ENCODE peak calls at places on chromosomes 16 and 17, in four cellular contexts. U is stomach, C is BE2C, D is left ventricle myocardium inferior. V is an unnamed sample.

GRCh38 chr16:81567987-81568748 is 123.6 kb downstream of the CMIP start:
- DNase-seq in U (peak; percentile 58), C (no peak), D (no peak), V (peak; percentile 97)

GRCh38 chr17:60720763-60721531 is 43.3 kb downstream of the BCAS3 start:
- DNase-seq in U (no peak), C (peak; percentile 48), D (no peak), V (peak; percentile 43)

GRCh38 chr16:75239463-75240122 is 11.8 kb downstream of the BCAR1 start:
- DNase-seq in U (no peak), C (no peak), D (no peak), V (no peak)

GRCh38 chr17:37124825-37125181 is 176.0 kb downstream of the AATF start:
- DNase-seq in U (no peak), C (no peak), D (no peak), V (no peak)

GRCh38 chr16:70805380-70805779 is 4.4 kb upstream of the VAC14 start:
- DNase-seq in U (no peak), C (no peak), D (no peak), V (no peak)

GRCh38 chr16:81526935-81527334 is 82.3 kb downstream of the CMIP start:
- DNase-seq in U (no peak), C (no peak), D (peak; percentile 58), V (no peak)

GRCh38 chr17:41492771-41493170 is 3.1 kb upstream of the KRT36 start:
- DNase-seq in U (no peak), C (peak; percentile 70), D (peak; percentile 30), V (no peak)

GRCh38 chr16:4142268-4142667 is 26.0 kb upstream of the ADCY9 start:
- DNase-seq in U (no peak), C (no peak), D (no peak), V (no peak)

GRCh38 chr17:71937914-71938313 is 182.9 kb upstream of the SOX9 start:
- DNase-seq in U (no peak), C (no peak), D (no peak), V (no peak)

GRCh38 chr17:76565728-76566612 is 19.7 kb downstream of the ST6GALNAC2 start:
- DNase-seq in U (no peak), C (no peak), D (no peak), V (no peak)

GRCh38 chr17:38885044-38885727 is 15.3 kb downstream of the LASP1 start:
- DNase-seq in U (no peak), C (no peak), D (no peak), V (no peak)
- H3K4me1 ChIP-seq in U (peaks cover 100% of the 10 kb centered on the region), C (peaks cover 15% of the 10 kb centered on the region), D (peaks cover 91% of the 10 kb centered on the region), V (peaks cover 39% of the 10 kb centered on the region)

DNA sequence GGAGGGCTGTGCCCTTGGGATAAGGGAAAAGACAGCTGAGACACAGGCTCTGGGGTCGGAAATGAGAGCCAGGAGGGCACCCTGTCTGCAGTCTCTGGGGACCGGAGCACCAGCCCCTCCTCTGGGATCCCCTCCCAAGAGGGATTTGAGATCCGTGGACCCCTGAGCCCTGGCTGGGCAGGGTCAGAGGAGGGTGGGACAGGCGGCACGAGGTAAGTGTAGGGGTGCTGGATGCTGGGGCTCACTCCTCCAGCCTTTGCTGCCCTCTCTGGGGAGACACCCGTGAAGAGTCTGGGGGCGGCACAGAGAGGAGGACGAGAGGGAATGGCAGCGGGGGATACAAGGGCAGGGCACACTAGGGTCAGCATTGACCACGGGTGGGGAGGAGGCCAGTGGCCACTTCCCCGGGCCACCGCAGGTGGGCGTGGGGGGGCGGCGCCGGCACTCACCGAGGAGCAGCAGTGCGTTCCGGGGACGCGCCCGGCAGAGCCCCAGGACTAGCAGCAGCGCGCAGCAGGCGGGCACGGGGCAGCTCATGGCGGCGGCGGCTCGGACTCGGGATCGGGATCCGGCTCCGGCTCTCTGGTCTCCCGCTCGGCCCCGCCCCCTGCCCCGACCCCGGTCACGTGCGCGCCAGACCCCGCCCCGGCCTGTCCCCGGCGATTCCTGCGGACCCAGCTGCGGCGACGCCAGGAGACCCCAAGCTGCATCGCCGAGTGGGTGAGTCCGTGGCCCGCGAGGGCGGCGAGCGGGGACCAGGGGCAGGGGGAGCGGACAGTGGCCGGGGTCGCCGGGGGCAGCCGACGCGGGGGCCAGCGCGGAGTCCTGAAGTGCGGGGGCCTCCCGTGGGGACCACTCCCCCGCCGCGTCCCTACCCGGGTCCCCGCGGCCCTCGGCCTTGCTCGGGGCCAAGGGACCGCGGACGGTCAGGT is at the start of the genes SGSH and SLC26A11:
- DNase-seq in U (peak; percentile 87), C (peak; percentile 95), D (peak; percentile 86), V (peak; percentile 92)
- H3K4me1 ChIP-seq in U (peaks cover 44% of the 10 kb centered on the region), C (peaks cover 6% of the 10 kb centered on the region), D (peaks cover 30% of the 10 kb centered on the region), V (peaks cover 15% of the 10 kb centered on the region)

GRCh38 chr17:1627219-1627986 is 1.2 kb downstream of the SLC43A2 start:
- DNase-seq in U (no peak), C (peak; percentile 26), D (no peak), V (peak; percentile 62)
- H3K4me1 ChIP-seq in U (peaks cover 51% of the 10 kb centered on the region), C (no peaks in the 10 kb centered on the region), D (peaks cover 41% of the 10 kb centered on the region), V (peaks cover 38% of the 10 kb centered on the region)

GRCh38 chr16:11495066-11495407 is 91.7 kb downstream of the LITAF start:
- DNase-seq in U (no peak), C (no peak), D (no peak), V (no peak)

GRCh38 chr16:11494029-11494428 is 92.7 kb downstream of the LITAF start:
- DNase-seq in U (no peak), C (no peak), D (no peak), V (no peak)

GRCh38 chr16:11493531-11493929 is 93.2 kb downstream of the LITAF start:
- DNase-seq in U (no peak), C (no peak), D (no peak), V (no peak)

GRCh38 chr16:11492808-11493530 is 93.8 kb downstream of the LITAF start:
- DNase-seq in U (no peak), C (no peak), D (no peak), V (no peak)

GRCh38 chr16:11494433-11494832 is 92.3 kb downstream of the LITAF start:
- DNase-seq in U (no peak), C (no peak), D (no peak), V (no peak)
- H3K4me1 ChIP-seq in U (peaks cover 51% of the 10 kb centered on the region), C (peaks cover 14% of the 10 kb centered on the region), D (peaks cover 35% of the 10 kb centered on the region), V (peaks cover 21% of the 10 kb centered on the region)

DNA sequence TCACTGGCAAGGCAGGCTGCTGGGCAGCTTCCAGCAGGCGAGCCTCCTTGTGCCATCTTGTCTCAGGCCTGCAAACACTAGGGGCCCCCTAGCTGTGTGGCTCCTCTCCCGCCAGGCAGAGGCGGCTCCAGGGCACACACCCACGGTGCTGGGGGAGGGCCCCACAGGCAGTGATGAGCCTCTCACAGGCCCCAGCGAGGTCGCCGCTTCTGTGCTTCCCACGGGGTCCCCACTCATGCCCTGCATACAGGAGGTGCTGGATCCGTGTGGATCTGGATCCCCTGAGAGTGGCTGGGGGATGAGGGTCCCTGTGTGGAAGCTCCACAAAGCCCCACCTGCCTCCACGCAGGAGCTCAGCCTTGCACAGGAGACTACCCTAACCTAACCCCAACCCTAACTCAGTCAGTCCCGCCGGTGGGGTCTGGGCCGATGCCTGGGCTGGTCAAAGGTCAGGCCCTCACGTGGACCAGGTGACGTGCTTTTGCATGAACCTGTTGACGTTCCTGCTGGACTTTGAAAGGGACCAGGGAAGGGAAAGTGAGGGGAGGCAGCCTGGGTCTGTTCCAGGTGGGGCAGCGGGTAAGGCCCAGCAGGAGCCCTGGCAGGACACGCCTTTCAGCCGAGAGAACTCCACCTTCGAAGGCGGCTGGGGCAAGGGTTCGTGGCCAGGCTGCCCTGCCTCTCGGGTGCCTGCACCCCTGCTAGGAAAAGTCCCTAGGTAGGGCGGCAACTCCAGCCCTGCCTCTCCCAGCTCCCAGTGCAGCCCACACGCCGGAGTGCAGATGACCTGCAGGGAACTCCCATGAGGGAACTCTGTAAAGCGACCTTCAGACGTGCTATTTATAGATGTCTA is 5.2 kb downstream of the SECTM1 start:
- DNase-seq in U (peak; percentile 61), C (peak; percentile 32), D (no peak), V (no peak)
- H3K4me1 ChIP-seq in U (peaks cover 66% of the 10 kb centered on the region), C (peaks cover 48% of the 10 kb centered on the region), D (peaks cover 30% of the 10 kb centered on the region), V (no peaks in the 10 kb centered on the region)

DNA sequence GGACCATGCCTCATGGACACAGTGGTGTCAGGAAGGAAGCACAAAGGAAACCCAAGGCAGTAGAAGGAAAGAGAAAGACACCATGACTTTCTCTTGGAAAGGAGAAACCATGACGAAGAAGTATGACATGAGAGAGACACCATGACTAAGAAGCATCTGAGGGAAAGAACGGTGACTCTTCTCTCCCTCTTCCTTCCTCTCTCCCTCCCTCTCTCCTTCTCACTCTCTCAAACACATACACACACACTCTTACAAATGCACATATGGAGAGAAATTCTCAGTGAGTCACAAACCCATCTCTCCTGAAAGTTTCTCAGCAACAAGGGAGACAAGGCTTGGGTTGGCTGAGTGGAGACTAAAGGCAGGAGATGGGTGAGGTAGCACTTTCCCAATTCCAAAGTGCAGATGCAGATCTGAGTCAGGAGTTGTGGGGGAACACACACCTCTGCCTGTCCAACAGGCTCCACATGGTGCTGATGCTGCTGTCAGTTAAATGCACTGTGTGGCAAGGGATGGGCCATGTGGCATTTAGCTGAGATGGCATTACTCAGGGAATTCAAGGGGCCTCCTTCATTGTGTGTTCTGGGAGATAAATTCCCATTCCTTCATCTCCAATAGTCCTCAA is 336.7 kb upstream of the C16orf82 start:
- DNase-seq in U (no peak), C (no peak), D (no peak), V (no peak)
- H3K4me1 ChIP-seq in U (no peaks in the 10 kb centered on the region), C (no peaks in the 10 kb centered on the region), D (no peaks in the 10 kb centered on the region), V (no peaks in the 10 kb centered on the region)

DNA sequence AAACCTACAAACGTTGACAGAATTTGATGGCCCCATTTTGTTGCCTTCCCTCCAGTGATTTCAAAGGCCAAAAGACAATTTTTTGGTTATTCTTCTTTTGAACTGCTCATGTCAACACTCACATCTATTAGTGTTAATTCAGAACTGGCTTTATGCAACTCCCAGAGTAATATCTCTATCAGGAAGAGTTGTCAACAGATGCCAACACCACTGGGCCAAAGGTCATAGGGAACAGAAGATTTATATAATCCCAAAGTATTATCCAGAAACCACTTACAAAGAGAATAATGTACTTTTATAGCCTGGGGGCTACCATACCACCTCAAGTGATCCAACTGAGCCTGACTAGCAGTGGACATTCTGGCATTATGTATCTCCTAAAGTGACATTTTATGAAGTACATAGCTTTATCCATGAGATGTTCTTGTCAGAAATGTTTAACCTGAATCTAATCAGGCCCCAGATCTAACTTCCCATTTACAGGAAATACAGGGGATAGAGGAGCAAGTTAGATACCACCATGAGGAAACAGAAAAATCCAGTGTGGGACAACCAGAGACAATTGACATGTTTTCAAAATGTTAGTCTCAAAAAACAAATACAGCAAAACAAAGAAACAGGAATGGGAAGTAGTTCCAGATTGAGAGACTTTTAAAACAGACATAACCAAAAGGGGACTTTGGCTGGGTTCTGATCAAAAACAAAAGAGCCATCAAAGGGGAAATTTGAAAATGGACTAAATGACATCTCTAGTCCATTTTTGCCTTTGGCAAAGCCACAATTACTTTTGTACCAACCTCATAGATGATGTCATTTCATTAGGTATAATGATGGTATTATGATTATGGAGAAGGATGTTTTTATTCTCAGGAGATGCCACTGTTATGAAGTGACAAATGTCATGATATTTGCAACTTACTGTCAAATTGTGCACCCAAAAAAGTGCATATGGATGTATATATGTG is 18.5 kb downstream of the FAM117A start:
- DNase-seq in U (no peak), C (no peak), D (no peak), V (no peak)
- H3K4me1 ChIP-seq in U (peaks cover 58% of the 10 kb centered on the region), C (peaks cover 9% of the 10 kb centered on the region), D (peaks cover 74% of the 10 kb centered on the region), V (no peaks in the 10 kb centered on the region)

DNA sequence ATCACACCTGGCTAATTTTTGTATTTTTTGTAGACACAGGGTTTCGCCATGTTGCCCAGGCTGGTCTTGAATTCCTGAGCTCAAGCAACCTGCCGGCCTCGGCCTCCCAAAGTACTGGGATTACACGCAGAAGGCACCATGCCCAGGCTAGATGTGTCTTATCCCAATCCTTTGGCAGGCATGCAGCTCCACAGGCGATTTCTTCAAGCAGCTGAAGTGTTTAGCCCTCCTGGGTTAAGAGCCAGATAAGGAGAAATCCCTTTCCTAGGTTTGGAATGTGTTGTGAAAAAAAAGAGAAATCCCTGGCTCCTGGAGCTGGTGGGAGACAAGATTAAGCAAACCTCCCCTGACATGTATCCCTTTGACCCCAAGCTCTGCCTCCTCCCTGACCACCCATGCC is 2.1 kb upstream of the NHERF1 start:
- DNase-seq in U (no peak), C (no peak), D (peak; percentile 2), V (no peak)
- H3K4me1 ChIP-seq in U (peaks cover 85% of the 10 kb centered on the region), C (no peaks in the 10 kb centered on the region), D (peaks cover 72% of the 10 kb centered on the region), V (peaks cover 39% of the 10 kb centered on the region)